ENCODE peak calls at places on chromosomes 3 and 15, in four cellular contexts. Z is GM12891; N is stimulated activated CD8-positive, alpha-beta memory T cell treated with anti-CD3 and anti-CD28 coated beads, Interleukin-12 subunit alpha, Interleukin-12 subunit beta, amount 100 ng/mL, for 1 hour; L is NCI-H82. V is an unnamed sample.

GRCh38 chr15:45200799-45201556 is 13.2 kb upstream of the SHF start:
- DNase-seq in Z (no peak), N (peak), L (peak), V (no peak)

GRCh38 chr15:92751528-92751927 is 96.0 kb upstream of the FAM174B start:
- DNase-seq in Z (no peak), N (no peak), L (no peak), V (no peak)

GRCh38 chr15:92306662-92307061 is 87.0 kb upstream of the ST8SIA2 start:
- DNase-seq in Z (no peak), N (no peak), L (peak), V (peak)

GRCh38 chr15:62164500-62165028 is 521 bp downstream of the C2CD4B start:
- DNase-seq in Z (no peak), N (no peak), L (peak), V (no peak)

GRCh38 chr15:77822631-77823230 is 190.0 kb upstream of the LINGO1 start:
- DNase-seq in Z (no peak), N (no peak), L (no peak), V (no peak)

GRCh38 chr3:159447841-159448240 is 540.8 kb upstream of the IL12A start:
- DNase-seq in Z (no peak), N (no peak), L (no peak), V (no peak)

GRCh38 chr3:196971094-196971698 is 2.6 kb upstream of the PIGZ start:
- DNase-seq in Z (no peak), N (no peak), L (peak), V (no peak)

GRCh38 chr15:69468241-69469121 is 15.9 kb downstream of the RPLP1 start:
- DNase-seq in Z (no peak), N (peak), L (no peak), V (no peak)

GRCh38 chr3:66501483-66502266 is 853 bp upstream of the LRIG1 start:
- DNase-seq in Z (no peak), N (no peak), L (no peak), V (no peak)

GRCh38 chr3:46351646-46352045 is 2.3 kb upstream of the CCR2 start:
- DNase-seq in Z (no peak), N (no peak), L (no peak), V (no peak)

GRCh38 chr15:39188314-39188713 is 392.6 kb upstream of the THBS1 start:
- DNase-seq in Z (no peak), N (no peak), L (no peak), V (no peak)

GRCh38 chr15:88465633-88466219 is 1.5 kb downstream of the MRPL46 start:
- DNase-seq in Z (no peak), N (no peak), L (no peak), V (no peak)

GRCh38 chr3:43330981-43331380 is 44.6 kb downstream of the SNRK start:
- DNase-seq in Z (no peak), N (no peak), L (no peak), V (no peak)

GRCh38 chr3:21893250-21893649 is 142.2 kb upstream of the ZNF385D start:
- DNase-seq in Z (no peak), N (no peak), L (no peak), V (no peak)

GRCh38 chr3:122403489-122403888 is 12.4 kb downstream of the WDR5B start:
- DNase-seq in Z (no peak), N (no peak), L (no peak), V (no peak)

GRCh38 chr3:69439683-69440270 is 53.9 kb upstream of the FRMD4B start:
- DNase-seq in Z (no peak), N (no peak), L (peak), V (no peak)

GRCh38 chr3:38554127-38554827 is 58.1 kb downstream of the EXOG start:
- DNase-seq in Z (no peak), N (no peak), L (no peak), V (no peak)

GRCh38 chr3:94130690-94131089 is 67.8 kb downstream of the NSUN3 start:
- DNase-seq in Z (no peak), N (no peak), L (no peak), V (no peak)

GRCh38 chr3:125045965-125046364 is 9.8 kb downstream of the HEG1 start:
- DNase-seq in Z (no peak), N (no peak), L (no peak), V (no peak)

GRCh38 chr15:28944696-28945300 is 59.0 kb downstream of the APBA2 start:
- DNase-seq in Z (no peak), N (no peak), L (no peak), V (no peak)

GRCh38 chr15:63426552-63426951 is 44.9 kb upstream of the CA12 start:
- DNase-seq in Z (no peak), N (no peak), L (no peak), V (no peak)

GRCh38 chr3:160134454-160134853 is 90.8 kb upstream of the C3orf80 start:
- DNase-seq in Z (no peak), N (no peak), L (no peak), V (no peak)

GRCh38 chr3:49295489-49296058 is 18.5 kb upstream of the C3orf62 start:
- DNase-seq in Z (no peak), N (peak), L (peak), V (no peak)

GRCh38 chr15:77186518-77187095 is 115.7 kb upstream of the TSPAN3 start:
- DNase-seq in Z (no peak), N (no peak), L (peak), V (no peak)

GRCh38 chr3:194279701-194280360 is 71.3 kb downstream of the CPN2 start:
- DNase-seq in Z (no peak), N (no peak), L (no peak), V (no peak)

V was measured in iPS DF 19.7.